ENCODE peak calls at places on chromosome 7, in five cellular contexts. Z is mesenchymal stem cell, D is NCI-H69, U is fibroblast of mammary gland, S is immature natural killer cell. C is an unnamed sample.

GRCh38 chr7:127845497-127846214 is 185.6 kb downstream of the LRRC4 start:
- DNase-seq in Z (no peak), D (peak), U (no peak), S (no peak), C (no peak)

GRCh38 chr7:38585551-38585950 is 45.6 kb downstream of the AMPH start:
- DNase-seq in Z (no peak), D (no peak), U (no peak), S (no peak), C (no peak)

GRCh38 chr7:128829391-128830166 is 627 bp upstream of the FLNC start:
- DNase-seq in Z (peak), D (peak), U (peak), S (no peak), C (peak)

GRCh38 chr7:114153700-114154099 is 234.9 kb upstream of the PPP1R3A start:
- DNase-seq in Z (no peak), D (no peak), U (no peak), S (no peak), C (no peak)

GRCh38 chr7:157495594-157495993 is 158.8 kb downstream of the DNAJB6 start:
- DNase-seq in Z (no peak), D (no peak), U (no peak), S (no peak), C (no peak)

GRCh38 chr7:24373556-24373955 is 89.6 kb downstream of the NPY start:
- DNase-seq in Z (no peak), D (no peak), U (no peak), S (no peak), C (no peak)

GRCh38 chr7:105298439-105298894 is 90.3 kb downstream of the SRPK2 start:
- DNase-seq in Z (no peak), D (no peak), U (no peak), S (no peak), C (no peak)

GRCh38 chr7:152122540-152122939 is 97.1 kb downstream of the GALNT11 start:
- DNase-seq in Z (no peak), D (no peak), U (no peak), S (no peak), C (no peak)

GRCh38 chr7:69620063-69620462 is 21.8 kb downstream of the AUTS2 start:
- DNase-seq in Z (no peak), D (peak), U (peak), S (no peak), C (no peak)

GRCh38 chr7:138872576-138872975 is 74.6 kb upstream of the ATP6V0A4 start:
- DNase-seq in Z (no peak), D (no peak), U (no peak), S (no peak), C (no peak)

GRCh38 chr7:99379043-99379577 is 4.6 kb downstream of the ARPC1B start:
- DNase-seq in Z (peak), D (no peak), U (peak), S (no peak), C (peak)

C was measured in cardiac fibroblast.